ENCODE peak calls at places on chromosome 11, in six cellular contexts. Q is K562, I is SK-N-SH, C is H1, X is HCT116, A is GM12878. S is an unnamed sample.

GRCh38 chr11:72001255-72001654 is 2.5 kb downstream of the IL18BP start:
- DNase-seq in Q (no peak), I (no peak), C (no peak), X (no peak), A (no peak), S (no peak)

GRCh38 chr11:65454311-65454695 is 31.7 kb downstream of the NEAT1 start:
- DNase-seq in Q (no peak), I (no peak), C (no peak), X (no peak), A (no peak), S (no peak)

GRCh38 chr11:35214792-35215193 is 75.8 kb downstream of the CD44 start:
- DNase-seq in Q (no peak), I (no peak), C (peak), X (peak), A (no peak), S (no peak)

GRCh38 chr11:2744166-2744565 is 44.4 kb upstream of the KCNQ1OT1 start:
- DNase-seq in Q (no peak), I (no peak), C (no peak), X (no peak), A (no peak), S (no peak)

GRCh38 chr11:2588809-2589537 is 110.8 kb downstream of the KCNQ1OT1 start:
- DNase-seq in Q (no peak), I (peak), C (no peak), X (no peak), A (no peak), S (no peak)

GRCh38 chr11:70176940-70177689 is 26.0 kb upstream of the FADD start:
- DNase-seq in Q (peak), I (peak), C (peak), X (peak), A (no peak), S (peak)

GRCh38 chr11:58577441-58578135 is 1.3 kb upstream of the ZFP91 start:
- DNase-seq in Q (peak), I (no peak), C (no peak), X (no peak), A (peak), S (peak)

GRCh38 chr11:120108154-120108784 is 29.6 kb downstream of the TRIM29 start:
- DNase-seq in Q (peak), I (peak), C (peak), X (no peak), A (no peak), S (peak)

GRCh38 chr11:18696638-18697225 is 1.8 kb upstream of the TMEM86A start:
- DNase-seq in Q (no peak), I (no peak), C (no peak), X (no peak), A (no peak), S (no peak)

GRCh38 chr11:429391-429790 is 12.4 kb downstream of the ANO9 start:
- DNase-seq in Q (no peak), I (peak), C (no peak), X (no peak), A (no peak), S (no peak)

GRCh38 chr11:134025086-134025437 is 43.8 kb upstream of the JAM3 start:
- DNase-seq in Q (no peak), I (no peak), C (no peak), X (no peak), A (no peak), S (no peak)

GRCh38 chr11:134510171-134510570 is 98.1 kb upstream of the B3GAT1 start:
- DNase-seq in Q (no peak), I (no peak), C (no peak), X (no peak), A (no peak), S (no peak)

GRCh38 chr11:24622262-24622661 is 125.4 kb downstream of the LUZP2 start:
- DNase-seq in Q (no peak), I (no peak), C (peak), X (no peak), A (no peak), S (no peak)

GRCh38 chr11:36380296-36381004 is 84.4 kb downstream of the PRR5L start:
- DNase-seq in Q (no peak), I (no peak), C (no peak), X (no peak), A (no peak), S (no peak)

GRCh38 chr11:44506375-44507016 is 59.0 kb upstream of the CD82 start:
- DNase-seq in Q (no peak), I (no peak), C (no peak), X (peak), A (no peak), S (no peak)

GRCh38 chr11:103659138-103659734 is 377.2 kb upstream of the DDI1 start:
- DNase-seq in Q (no peak), I (peak), C (no peak), X (peak), A (no peak), S (no peak)

GRCh38 chr11:108881136-108881535 is 216.3 kb downstream of the DDX10 start:
- DNase-seq in Q (no peak), I (no peak), C (no peak), X (no peak), A (no peak), S (no peak)

DNA sequence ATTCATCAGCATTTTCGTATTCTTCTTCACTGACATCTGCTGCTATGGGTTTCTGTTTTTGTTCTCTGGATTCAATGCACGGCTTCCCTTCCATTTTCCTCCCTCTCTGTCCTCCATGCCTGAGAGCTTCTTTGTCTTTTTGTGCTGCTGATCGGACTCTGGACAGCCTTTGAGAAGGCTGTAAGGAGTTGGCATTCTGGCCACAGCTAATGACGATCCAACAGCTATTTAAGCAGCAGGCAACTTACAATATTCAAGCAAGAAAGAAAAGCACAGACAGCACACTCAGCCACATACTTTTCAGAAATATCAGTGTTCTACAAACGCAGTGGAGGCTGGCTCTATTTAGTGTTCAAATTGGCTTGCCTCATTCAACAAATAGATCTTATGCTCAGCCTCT is 60.9 kb upstream of the ZC3H12C start:
- DNase-seq in Q (no peak), I (no peak), C (no peak), X (no peak), A (no peak), S (no peak)
- H2AFZ ChIP-seq in Q (no peak), I (no peak), C (peak), X (no peak), A (no peak), S (no peak)

GRCh38 chr11:12329169-12329568 is 48.2 kb upstream of the PARVA start:
- DNase-seq in Q (no peak), I (no peak), C (no peak), X (no peak), A (no peak), S (no peak)

GRCh38 chr11:12330491-12331231 is 46.7 kb upstream of the PARVA start:
- DNase-seq in Q (no peak), I (no peak), C (no peak), X (no peak), A (no peak), S (no peak)

GRCh38 chr11:12329797-12330196 is 47.6 kb upstream of the PARVA start:
- DNase-seq in Q (no peak), I (no peak), C (no peak), X (no peak), A (no peak), S (no peak)

GRCh38 chr11:12331239-12331874 is 46.0 kb upstream of the PARVA start:
- DNase-seq in Q (peak), I (peak), C (peak), X (peak), A (peak), S (peak)
- TF ChIP-seq SIN3A in Q (no peak), I (no peak), C (no peak), X (no peak), A (no peak), S (no peak)

GRCh38 chr11:46438211-46438610 is 46.6 kb upstream of the CHRM4 start:
- DNase-seq in Q (no peak), I (no peak), C (no peak), X (no peak), A (no peak), S (no peak)

GRCh38 chr11:46431211-46431610 is 39.6 kb upstream of the CHRM4 start:
- DNase-seq in Q (no peak), I (no peak), C (no peak), X (no peak), A (no peak), S (no peak)

GRCh38 chr11:46436113-46436512 is 44.5 kb upstream of the CHRM4 start:
- DNase-seq in Q (no peak), I (no peak), C (no peak), X (no peak), A (no peak), S (no peak)

GRCh38 chr11:46437106-46437689 is 45.6 kb upstream of the CHRM4 start:
- DNase-seq in Q (no peak), I (no peak), C (no peak), X (no peak), A (peak), S (no peak)

GRCh38 chr11:46435679-46436078 is 44.1 kb upstream of the CHRM4 start:
- DNase-seq in Q (no peak), I (no peak), C (no peak), X (no peak), A (no peak), S (no peak)
- H2AFZ ChIP-seq in Q (no peak), I (no peak), C (no peak), X (no peak), A (no peak), S (no peak)

GRCh38 chr11:116657842-116658825 is 114.7 kb downstream of the BUD13 start:
- DNase-seq in Q (no peak), I (peak), C (no peak), X (no peak), A (no peak), S (no peak)

GRCh38 chr11:116658876-116659535 is 113.8 kb downstream of the BUD13 start:
- DNase-seq in Q (no peak), I (no peak), C (no peak), X (no peak), A (no peak), S (no peak)

GRCh38 chr11:116660011-116660410 is 112.8 kb downstream of the BUD13 start:
- DNase-seq in Q (no peak), I (no peak), C (no peak), X (no peak), A (no peak), S (no peak)

GRCh38 chr11:116665523-116665922 is 107.3 kb downstream of the BUD13 start:
- DNase-seq in Q (no peak), I (no peak), C (no peak), X (no peak), A (no peak), S (no peak)

DNA sequence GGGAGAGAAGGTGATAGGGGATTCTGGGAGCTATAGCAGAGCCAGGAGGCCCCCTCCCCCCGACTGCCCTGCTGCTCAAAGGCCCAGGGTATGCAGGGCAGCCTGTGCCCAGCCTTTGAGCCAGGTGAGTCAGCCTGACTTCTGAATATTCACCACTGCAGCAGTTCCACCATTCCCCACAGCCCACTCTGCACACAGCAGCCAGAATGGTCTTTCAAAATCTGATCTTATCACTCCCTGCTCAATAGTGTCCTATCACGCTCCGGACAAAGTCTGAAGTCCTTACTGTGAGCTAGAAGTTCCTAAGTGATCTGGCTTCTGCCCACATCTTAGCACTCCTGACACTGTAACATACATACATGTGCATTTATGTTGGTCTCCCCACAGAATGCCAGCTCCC is 111.7 kb downstream of the BUD13 start:
- DNase-seq in Q (no peak), I (no peak), C (no peak), X (no peak), A (no peak), S (peak)
- TF ChIP-seq SIN3A in Q (no peak), I (no peak), C (no peak), X (no peak), A (no peak), S (no peak)

GRCh38 chr11:64379160-64379559 is 20.2 kb downstream of the RPS6KA4 start:
- DNase-seq in Q (no peak), I (no peak), C (no peak), X (no peak), A (no peak), S (no peak)
- H2AFZ ChIP-seq in Q (no peak), I (no peak), C (no peak), X (no peak), A (no peak), S (no peak)

DNA sequence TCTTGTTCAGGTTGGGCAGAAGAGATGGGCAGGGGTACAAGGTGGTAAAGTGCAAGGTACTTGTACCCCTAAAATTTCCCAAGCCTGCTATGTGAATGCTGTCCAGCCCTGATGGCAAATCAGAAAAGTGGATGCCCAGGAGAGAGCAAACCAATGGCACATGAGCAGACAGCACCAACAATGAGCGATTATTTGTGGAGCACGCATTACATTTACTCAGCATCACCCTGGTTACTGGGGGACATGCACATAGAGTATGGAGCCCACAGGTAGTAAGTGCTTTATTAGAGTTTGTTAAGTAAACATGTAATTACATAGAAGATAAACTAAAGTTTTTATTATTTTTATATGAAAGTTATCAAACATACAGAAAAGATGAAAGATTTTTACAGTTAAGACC is 165.7 kb downstream of the NTM start:
- DNase-seq in Q (no peak), I (no peak), C (no peak), X (no peak), A (no peak), S (no peak)
- TF ChIP-seq SIN3A in Q (no peak), I (no peak), C (no peak), X (no peak), A (no peak), S (no peak)

DNA sequence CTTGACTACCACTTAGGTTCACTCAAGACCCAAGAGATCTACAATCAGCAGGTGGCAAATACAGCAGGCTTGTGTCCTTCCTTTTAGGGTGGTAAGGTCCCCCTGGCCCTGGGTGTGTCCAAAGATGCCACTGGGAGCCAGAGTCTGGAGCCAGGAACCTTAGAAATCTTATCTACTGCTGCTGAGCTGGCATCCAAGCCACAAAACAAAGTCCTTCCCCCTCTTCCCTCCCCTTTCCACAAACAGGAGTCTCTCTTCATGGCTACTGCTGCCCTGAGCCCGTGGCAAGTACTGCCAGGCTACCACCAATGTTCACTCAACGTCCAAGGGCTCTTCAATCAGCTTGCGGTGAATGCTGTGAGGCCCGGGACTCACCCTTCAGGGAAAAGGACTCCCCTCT is 21.4 kb upstream of the AQP11 start:
- DNase-seq in Q (no peak), I (no peak), C (no peak), X (no peak), A (no peak), S (no peak)
- H2AFZ ChIP-seq in Q (no peak), I (no peak), C (no peak), X (no peak), A (no peak), S (no peak)

GRCh38 chr11:112029460-112029859 is 4.3 kb downstream of the DLAT start:
- DNase-seq in Q (no peak), I (no peak), C (no peak), X (no peak), A (no peak), S (no peak)

GRCh38 chr11:112024778-112025678 is at the start of gene DLAT:
- DNase-seq in Q (peak), I (peak), C (peak), X (peak), A (peak), S (peak)

GRCh38 chr11:112023104-112023503 is 2.1 kb upstream of the DLAT start:
- DNase-seq in Q (no peak), I (peak), C (no peak), X (no peak), A (no peak), S (peak)

GRCh38 chr11:112024178-112024777 is 930 bp upstream of the DLAT start:
- DNase-seq in Q (peak), I (no peak), C (no peak), X (no peak), A (no peak), S (no peak)

DNA sequence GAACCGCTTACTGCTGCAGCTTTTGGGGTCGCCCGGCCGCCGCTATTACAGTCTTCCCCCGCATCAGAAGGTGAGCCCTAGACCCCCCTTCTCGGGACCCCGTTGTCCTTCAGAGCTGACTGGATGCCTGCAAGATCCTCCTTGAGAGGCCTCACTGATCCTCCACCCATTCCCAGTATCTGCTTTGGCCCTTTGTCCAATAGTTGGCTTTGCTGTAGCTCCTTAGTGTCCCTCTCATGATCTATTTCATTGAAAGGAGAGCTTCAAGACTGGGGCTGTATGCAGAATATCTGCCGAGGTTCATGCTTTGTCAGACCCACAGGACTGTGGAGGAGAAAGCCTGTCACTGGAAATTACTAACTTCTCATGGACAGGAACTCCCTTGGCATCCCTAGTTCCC is 474 bp downstream of the DLAT start:
- DNase-seq in Q (no peak), I (no peak), C (no peak), X (no peak), A (no peak), S (peak)
- TF ChIP-seq SIN3A in Q (peak), I (no peak), C (no peak), X (no peak), A (no peak), S (no peak)

GRCh38 chr11:94769897-94770296 is 1.7 kb downstream of the AMOTL1 start:
- DNase-seq in Q (no peak), I (no peak), C (no peak), X (no peak), A (no peak), S (no peak)
- H2AFZ ChIP-seq in Q (peak), I (peak), C (no peak), X (no peak), A (no peak), S (no peak)

GRCh38 chr11:68146704-68147474 is 25.7 kb upstream of the CHKA start:
- DNase-seq in Q (peak), I (peak), C (no peak), X (no peak), A (no peak), S (peak)

GRCh38 chr11:68149417-68149816 is 28.2 kb upstream of the CHKA start:
- DNase-seq in Q (no peak), I (no peak), C (no peak), X (no peak), A (no peak), S (no peak)

GRCh38 chr11:68148882-68149281 is 27.7 kb upstream of the CHKA start:
- DNase-seq in Q (no peak), I (no peak), C (no peak), X (no peak), A (no peak), S (no peak)

GRCh38 chr11:68148071-68148805 is 27.1 kb upstream of the CHKA start:
- DNase-seq in Q (no peak), I (no peak), C (no peak), X (no peak), A (no peak), S (no peak)

GRCh38 chr11:68150029-68150428 is 28.8 kb upstream of the CHKA start:
- DNase-seq in Q (peak), I (no peak), C (peak), X (no peak), A (no peak), S (peak)
- TF ChIP-seq SIN3A in Q (no peak), I (no peak), C (no peak), X (no peak), A (no peak), S (no peak)